ENCODE peak calls at places on chromosomes 7 and 10, in eight cellular contexts. One of them, this sample, is unnamed.

GRCh38 chr7:106122713-106123112 is 10.6 kb upstream of the SYPL1 start:
- DNase-seq in pancreas: no peak
- DNase-seq in CD4-positive, alpha-beta memory T cell: no peak
- DNase-seq in cardiac muscle cell: no peak
- DNase-seq in A549: no peak
- DNase-seq in CD8-positive, alpha-beta T cell: no peak
- DNase-seq in adipocyte: no peak
- DNase-seq in ovary: no peak
- DNase-seq in this sample: no peak

GRCh38 chr10:125073996-125074395 is 86.4 kb downstream of the CTBP2 start:
- DNase-seq in pancreas: no peak
- DNase-seq in CD4-positive, alpha-beta memory T cell: no peak
- DNase-seq in cardiac muscle cell: no peak
- DNase-seq in A549: no peak
- DNase-seq in CD8-positive, alpha-beta T cell: no peak
- DNase-seq in adipocyte: no peak
- DNase-seq in ovary: no peak
- DNase-seq in this sample: no peak

GRCh38 chr7:55733584-55733983 is 129.0 kb downstream of the SEPTIN14 start:
- DNase-seq in pancreas: no peak
- DNase-seq in CD4-positive, alpha-beta memory T cell: no peak
- DNase-seq in cardiac muscle cell: no peak
- DNase-seq in A549: no peak
- DNase-seq in CD8-positive, alpha-beta T cell: no peak
- DNase-seq in adipocyte: peak; percentile 13
- DNase-seq in ovary: no peak
- DNase-seq in this sample: no peak

GRCh38 chr7:15602236-15602635 is 40.4 kb upstream of the AGMO start:
- DNase-seq in pancreas: no peak
- DNase-seq in CD4-positive, alpha-beta memory T cell: no peak
- DNase-seq in cardiac muscle cell: peak; percentile 23
- DNase-seq in A549: no peak
- DNase-seq in CD8-positive, alpha-beta T cell: no peak
- DNase-seq in adipocyte: peak; percentile 42
- DNase-seq in ovary: no peak
- DNase-seq in this sample: no peak

GRCh38 chr7:92669616-92670153 is 79.5 kb upstream of the FAM133B start:
- DNase-seq in pancreas: no peak
- DNase-seq in CD4-positive, alpha-beta memory T cell: no peak
- DNase-seq in cardiac muscle cell: no peak
- DNase-seq in A549: no peak
- DNase-seq in CD8-positive, alpha-beta T cell: no peak
- DNase-seq in adipocyte: no peak
- DNase-seq in ovary: no peak
- DNase-seq in this sample: no peak

GRCh38 chr7:23941551-23941950 is 231.5 kb downstream of the STK31 start:
- DNase-seq in pancreas: no peak
- DNase-seq in CD4-positive, alpha-beta memory T cell: no peak
- DNase-seq in cardiac muscle cell: no peak
- DNase-seq in A549: no peak
- DNase-seq in CD8-positive, alpha-beta T cell: no peak
- DNase-seq in adipocyte: no peak
- DNase-seq in ovary: no peak
- DNase-seq in this sample: no peak

GRCh38 chr7:131723926-131724325 is 167.5 kb upstream of the PODXL start:
- DNase-seq in pancreas: no peak
- DNase-seq in CD4-positive, alpha-beta memory T cell: no peak
- DNase-seq in cardiac muscle cell: peak; percentile 3
- DNase-seq in A549: peak; percentile 15
- DNase-seq in CD8-positive, alpha-beta T cell: no peak
- DNase-seq in adipocyte: peak; percentile 4
- DNase-seq in ovary: no peak
- DNase-seq in this sample: no peak

GRCh38 chr7:132434041-132434440 is 142.2 kb downstream of the PLXNA4 start:
- DNase-seq in pancreas: no peak
- DNase-seq in CD4-positive, alpha-beta memory T cell: no peak
- DNase-seq in cardiac muscle cell: no peak
- DNase-seq in A549: no peak
- DNase-seq in CD8-positive, alpha-beta T cell: no peak
- DNase-seq in adipocyte: no peak
- DNase-seq in ovary: no peak
- DNase-seq in this sample: no peak

GRCh38 chr10:100730739-100731602 is 14.4 kb upstream of the PAX2 start:
- DNase-seq in pancreas: peak; percentile 46
- DNase-seq in CD4-positive, alpha-beta memory T cell: no peak
- DNase-seq in cardiac muscle cell: no peak
- DNase-seq in A549: peak; percentile 73
- DNase-seq in CD8-positive, alpha-beta T cell: no peak
- DNase-seq in adipocyte: peak; percentile 30
- DNase-seq in ovary: no peak
- DNase-seq in this sample: peak; percentile 56

GRCh38 chr7:25624001-25624400 is 395.7 kb upstream of the NPVF start:
- DNase-seq in pancreas: no peak
- DNase-seq in CD4-positive, alpha-beta memory T cell: no peak
- DNase-seq in cardiac muscle cell: no peak
- DNase-seq in A549: no peak
- DNase-seq in CD8-positive, alpha-beta T cell: no peak
- DNase-seq in adipocyte: no peak
- DNase-seq in ovary: no peak
- DNase-seq in this sample: no peak

GRCh38 chr7:83655951-83656556 is 7.1 kb upstream of the SEMA3E start:
- DNase-seq in pancreas: no peak
- DNase-seq in CD4-positive, alpha-beta memory T cell: no peak
- DNase-seq in cardiac muscle cell: peak; percentile 51
- DNase-seq in A549: peak; percentile 13
- DNase-seq in CD8-positive, alpha-beta T cell: no peak
- DNase-seq in adipocyte: peak; percentile 81
- DNase-seq in ovary: no peak
- DNase-seq in this sample: no peak

GRCh38 chr10:118214751-118215150 is 127.4 kb downstream of the FAM204A start:
- DNase-seq in pancreas: no peak
- DNase-seq in CD4-positive, alpha-beta memory T cell: no peak
- DNase-seq in cardiac muscle cell: no peak
- DNase-seq in A549: no peak
- DNase-seq in CD8-positive, alpha-beta T cell: no peak
- DNase-seq in adipocyte: no peak
- DNase-seq in ovary: no peak
- DNase-seq in this sample: no peak

GRCh38 chr10:122113161-122113944 is 124.4 kb downstream of the TACC2 start:
- DNase-seq in pancreas: peak; percentile 65
- DNase-seq in CD4-positive, alpha-beta memory T cell: no peak
- DNase-seq in cardiac muscle cell: peak; percentile 80
- DNase-seq in A549: peak; percentile 88
- DNase-seq in CD8-positive, alpha-beta T cell: no peak
- DNase-seq in adipocyte: peak; percentile 92
- DNase-seq in ovary: peak; percentile 83
- DNase-seq in this sample: peak; percentile 85
- H3K4me3 ChIP-seq in pancreas: peak overlapping the region; percentile 45
- H3K4me3 ChIP-seq in CD4-positive, alpha-beta memory T cell: no peak overlapping the region
- H3K4me3 ChIP-seq in cardiac muscle cell: peak overlapping the region; percentile 56
- H3K4me3 ChIP-seq in A549: peak overlapping the region; percentile 95
- H3K4me3 ChIP-seq in CD8-positive, alpha-beta T cell: no peak overlapping the region
- H3K4me3 ChIP-seq in adipocyte: peak overlapping the region; percentile 89
- H3K4me3 ChIP-seq in ovary: peak overlapping the region; percentile 59
- H3K4me3 ChIP-seq in this sample: peak overlapping the region; percentile 60

DNA sequence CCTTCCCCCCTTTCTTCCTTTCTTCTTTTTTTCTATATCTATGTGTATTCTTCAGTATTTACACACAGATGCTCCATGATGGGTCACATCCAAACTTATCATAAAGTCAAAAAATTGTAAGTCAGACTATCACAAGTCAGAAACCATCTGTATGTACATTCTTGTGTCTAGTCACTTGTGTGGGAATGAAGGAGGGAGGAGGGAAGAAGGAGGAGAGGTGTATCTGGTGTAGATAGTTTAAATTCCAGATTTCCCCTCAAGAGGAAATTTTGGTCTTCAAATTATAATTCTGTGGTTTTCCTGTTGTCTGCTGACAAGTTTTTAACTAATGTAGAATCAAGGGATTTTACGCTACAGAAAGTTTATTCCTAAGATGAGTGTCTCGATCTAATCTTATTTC is 287.2 kb downstream of the ETV1 start:
- DNase-seq in pancreas: no peak
- DNase-seq in CD4-positive, alpha-beta memory T cell: no peak
- DNase-seq in cardiac muscle cell: no peak
- DNase-seq in A549: no peak
- DNase-seq in CD8-positive, alpha-beta T cell: no peak
- DNase-seq in adipocyte: no peak
- DNase-seq in ovary: no peak
- DNase-seq in this sample: no peak
- H3K9me3 ChIP-seq in pancreas: no peaks in the 10 kb centered on the region
- H3K9me3 ChIP-seq in CD4-positive, alpha-beta memory T cell: no peaks in the 10 kb centered on the region
- H3K9me3 ChIP-seq in cardiac muscle cell: no peaks in the 10 kb centered on the region
- H3K9me3 ChIP-seq in A549: no peaks in the 10 kb centered on the region
- H3K9me3 ChIP-seq in CD8-positive, alpha-beta T cell: no peaks in the 10 kb centered on the region
- H3K9me3 ChIP-seq in adipocyte: peaks cover 6% of the 10 kb centered on the region
- H3K9me3 ChIP-seq in ovary: no peaks in the 10 kb centered on the region
- H3K9me3 ChIP-seq in this sample: no peaks in the 10 kb centered on the region

GRCh38 chr7:17016402-17017010 is 134.7 kb upstream of the AGR3 start:
- DNase-seq in pancreas: no peak
- DNase-seq in CD4-positive, alpha-beta memory T cell: no peak
- DNase-seq in cardiac muscle cell: no peak
- DNase-seq in A549: no peak
- DNase-seq in CD8-positive, alpha-beta T cell: no peak
- DNase-seq in adipocyte: no peak
- DNase-seq in ovary: no peak
- DNase-seq in this sample: no peak

GRCh38 chr7:17019106-17019505 is 137.3 kb upstream of the AGR3 start:
- DNase-seq in pancreas: no peak
- DNase-seq in CD4-positive, alpha-beta memory T cell: no peak
- DNase-seq in cardiac muscle cell: no peak
- DNase-seq in A549: no peak
- DNase-seq in CD8-positive, alpha-beta T cell: no peak
- DNase-seq in adipocyte: peak; percentile 72
- DNase-seq in ovary: no peak
- DNase-seq in this sample: no peak

GRCh38 chr7:17020250-17020649 is 138.5 kb upstream of the AGR3 start:
- DNase-seq in pancreas: no peak
- DNase-seq in CD4-positive, alpha-beta memory T cell: no peak
- DNase-seq in cardiac muscle cell: no peak
- DNase-seq in A549: no peak
- DNase-seq in CD8-positive, alpha-beta T cell: no peak
- DNase-seq in adipocyte: no peak
- DNase-seq in ovary: no peak
- DNase-seq in this sample: no peak

GRCh38 chr7:17022915-17023314 is 141.1 kb upstream of the AGR3 start:
- DNase-seq in pancreas: no peak
- DNase-seq in CD4-positive, alpha-beta memory T cell: no peak
- DNase-seq in cardiac muscle cell: no peak
- DNase-seq in A549: no peak
- DNase-seq in CD8-positive, alpha-beta T cell: no peak
- DNase-seq in adipocyte: no peak
- DNase-seq in ovary: no peak
- DNase-seq in this sample: no peak

GRCh38 chr7:17021205-17021604 is 139.4 kb upstream of the AGR3 start:
- DNase-seq in pancreas: peak; percentile 22
- DNase-seq in CD4-positive, alpha-beta memory T cell: no peak
- DNase-seq in cardiac muscle cell: no peak
- DNase-seq in A549: no peak
- DNase-seq in CD8-positive, alpha-beta T cell: no peak
- DNase-seq in adipocyte: peak; percentile 46
- DNase-seq in ovary: no peak
- DNase-seq in this sample: no peak
- H3K4me1 ChIP-seq in pancreas: no peaks in the 10 kb centered on the region
- H3K4me1 ChIP-seq in CD4-positive, alpha-beta memory T cell: peaks cover 16% of the 10 kb centered on the region
- H3K4me1 ChIP-seq in cardiac muscle cell: no peaks in the 10 kb centered on the region
- H3K4me1 ChIP-seq in A549: no peaks in the 10 kb centered on the region
- H3K4me1 ChIP-seq in CD8-positive, alpha-beta T cell: no peaks in the 10 kb centered on the region
- H3K4me1 ChIP-seq in adipocyte: peaks cover 21% of the 10 kb centered on the region
- H3K4me1 ChIP-seq in ovary: no peaks in the 10 kb centered on the region
- H3K4me1 ChIP-seq in this sample: no peaks in the 10 kb centered on the region

GRCh38 chr10:102916173-102916572 is 1.9 kb upstream of the CNNM2 start:
- DNase-seq in pancreas: no peak
- DNase-seq in CD4-positive, alpha-beta memory T cell: no peak
- DNase-seq in cardiac muscle cell: no peak
- DNase-seq in A549: no peak
- DNase-seq in CD8-positive, alpha-beta T cell: no peak
- DNase-seq in adipocyte: no peak
- DNase-seq in ovary: no peak
- DNase-seq in this sample: no peak
- H3K4me3 ChIP-seq in pancreas: no peak overlapping the region
- H3K4me3 ChIP-seq in CD4-positive, alpha-beta memory T cell: no peak overlapping the region
- H3K4me3 ChIP-seq in cardiac muscle cell: no peak overlapping the region
- H3K4me3 ChIP-seq in A549: peak overlapping the region; percentile 59
- H3K4me3 ChIP-seq in CD8-positive, alpha-beta T cell: no peak overlapping the region
- H3K4me3 ChIP-seq in adipocyte: no peak overlapping the region
- H3K4me3 ChIP-seq in ovary: no peak overlapping the region
- H3K4me3 ChIP-seq in this sample: no peak overlapping the region

DNA sequence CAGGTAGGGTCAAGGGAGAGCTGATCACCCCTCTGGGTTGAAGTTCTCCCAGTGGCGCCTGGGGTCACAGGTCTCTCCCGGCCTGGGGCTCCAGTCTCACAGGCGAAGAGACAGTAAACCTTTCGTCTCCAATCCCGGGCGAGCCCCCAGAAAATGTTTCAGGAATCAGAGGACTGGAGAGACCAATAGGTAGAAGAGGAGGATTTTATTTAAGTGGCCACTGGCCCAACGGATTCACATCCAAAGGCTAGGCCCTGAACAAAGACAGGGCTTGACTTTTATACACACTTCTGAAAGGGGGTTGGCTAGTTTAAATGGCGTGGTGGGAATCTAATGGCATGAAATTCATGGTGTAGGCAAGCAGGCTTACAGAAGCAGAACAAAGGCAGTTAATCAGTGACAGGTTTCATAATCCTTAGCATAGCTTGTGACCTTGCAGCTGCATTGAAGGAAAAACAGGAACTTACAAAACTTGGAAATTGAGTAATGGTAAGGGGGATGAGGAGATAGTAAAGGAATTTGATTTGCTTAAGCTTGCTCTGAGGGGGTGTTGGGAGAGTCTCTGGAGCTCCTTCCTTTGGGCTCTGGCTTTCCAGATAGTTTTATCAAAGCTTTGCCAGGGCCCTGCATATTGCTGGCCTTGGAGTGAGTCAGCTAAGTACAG is 105.5 kb downstream of the TRIM24 start:
- DNase-seq in pancreas: no peak
- DNase-seq in CD4-positive, alpha-beta memory T cell: no peak
- DNase-seq in cardiac muscle cell: no peak
- DNase-seq in A549: no peak
- DNase-seq in CD8-positive, alpha-beta T cell: no peak
- DNase-seq in adipocyte: peak; percentile 12
- DNase-seq in ovary: no peak
- DNase-seq in this sample: no peak
- H3K9me3 ChIP-seq in pancreas: no peaks in the 10 kb centered on the region
- H3K9me3 ChIP-seq in CD4-positive, alpha-beta memory T cell: peaks cover 4% of the 10 kb centered on the region
- H3K9me3 ChIP-seq in cardiac muscle cell: no peaks in the 10 kb centered on the region
- H3K9me3 ChIP-seq in A549: peaks cover 25% of the 10 kb centered on the region
- H3K9me3 ChIP-seq in CD8-positive, alpha-beta T cell: peaks cover 9% of the 10 kb centered on the region
- H3K9me3 ChIP-seq in adipocyte: peaks cover 29% of the 10 kb centered on the region
- H3K9me3 ChIP-seq in ovary: peaks cover 7% of the 10 kb centered on the region
- H3K9me3 ChIP-seq in this sample: peaks cover 2% of the 10 kb centered on the region